ENCODE peak calls at places on chromosomes 2 and 18, in five cellular contexts. H is esophagus squamous epithelium, R is AG04450, N is esophagus muscularis mucosa, I is IMR-90. L is an unnamed sample.

GRCh38 chr2:211957799-211958198 is 580.8 kb downstream of the ERBB4 start:
- DNase-seq in H (no peak), R (no peak), N (no peak), I (no peak), L (no peak)

GRCh38 chr2:77387324-77387723 is 134.9 kb downstream of the LRRTM4 start:
- DNase-seq in H (no peak), R (no peak), N (no peak), I (no peak), L (no peak)

GRCh38 chr2:23420840-23421476 is 36.0 kb downstream of the KLHL29 start:
- DNase-seq in H (no peak), R (no peak), N (no peak), I (no peak), L (no peak)

GRCh38 chr2:98514879-98515570 is 70.4 kb downstream of the INPP4A start:
- DNase-seq in H (no peak), R (no peak), N (no peak), I (peak; percentile 68), L (no peak)

GRCh38 chr2:152874955-152875354 is 156.5 kb downstream of the ARL6IP6 start:
- DNase-seq in H (no peak), R (no peak), N (no peak), I (no peak), L (no peak)

GRCh38 chr2:52933878-52934277 is 833.7 kb upstream of the CHAC2 start:
- DNase-seq in H (no peak), R (peak; percentile 27), N (no peak), I (peak; percentile 69), L (no peak)

GRCh38 chr2:157696036-157696435 is 67.4 kb upstream of the ACVR1C start:
- DNase-seq in H (no peak), R (peak; percentile 38), N (no peak), I (peak; percentile 85), L (no peak)

GRCh38 chr18:79780547-79780946 is 17.2 kb upstream of the KCNG2 start:
- DNase-seq in H (no peak), R (no peak), N (no peak), I (no peak), L (no peak)

GRCh38 chr2:63849381-63850203 is 7.9 kb downstream of the UGP2 start:
- DNase-seq in H (no peak), R (no peak), N (no peak), I (no peak), L (no peak)

GRCh38 chr2:164735309-164735919 is 106.2 kb downstream of the COBLL1 start:
- DNase-seq in H (no peak), R (no peak), N (no peak), I (no peak), L (no peak)

GRCh38 chr18:43067570-43067969 is 47.9 kb downstream of the RIT2 start:
- DNase-seq in H (no peak), R (no peak), N (no peak), I (no peak), L (no peak)

GRCh38 chr2:216742411-216742810 is 47.1 kb upstream of the IGFBP5 start:
- DNase-seq in H (no peak), R (no peak), N (no peak), I (no peak), L (no peak)

GRCh38 chr2:241833101-241833937 is 24.3 kb downstream of the NEU4 start:
- DNase-seq in H (no peak), R (peak; percentile 15), N (no peak), I (peak; percentile 55), L (no peak)

GRCh38 chr2:226159875-226160479 is 639.6 kb downstream of the IRS1 start:
- DNase-seq in H (no peak), R (no peak), N (no peak), I (no peak), L (no peak)

DNA sequence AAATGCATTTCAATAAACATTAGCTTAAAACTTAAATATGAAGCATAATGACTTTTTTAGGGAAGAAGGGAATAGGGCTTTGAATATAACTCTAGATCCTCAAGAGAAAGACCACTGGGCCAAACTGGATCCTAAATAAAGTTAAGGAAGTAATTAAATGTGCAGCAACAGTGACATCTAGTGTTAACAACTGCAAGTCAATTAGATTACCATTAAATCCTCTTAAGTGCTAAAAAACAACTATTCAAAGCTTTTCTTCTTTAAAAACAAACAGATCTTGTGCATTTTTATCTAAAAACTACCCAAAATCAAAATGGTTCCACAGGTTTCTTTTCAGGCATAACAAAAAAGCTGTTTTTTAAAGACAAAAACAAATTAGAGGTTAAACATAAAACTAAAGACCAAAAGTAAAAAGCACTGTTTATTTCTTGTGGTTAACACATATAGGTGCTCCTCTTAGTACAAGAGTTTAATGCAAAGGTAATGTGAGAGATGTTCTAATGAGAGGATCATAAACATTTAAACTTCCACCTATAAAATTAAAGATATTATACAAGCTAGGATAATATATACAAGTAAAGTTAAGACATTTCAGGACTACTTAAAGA is 111.4 kb downstream of the THADA start:
- DNase-seq in H (no peak), R (peak; percentile 61), N (no peak), I (peak; percentile 85), L (peak; percentile 80)
- H3K27ac ChIP-seq in H (no peak overlapping the region), R (no peak overlapping the region), N (peak overlapping the region; percentile 66), I (no peak overlapping the region), L (no peak overlapping the region)

DNA sequence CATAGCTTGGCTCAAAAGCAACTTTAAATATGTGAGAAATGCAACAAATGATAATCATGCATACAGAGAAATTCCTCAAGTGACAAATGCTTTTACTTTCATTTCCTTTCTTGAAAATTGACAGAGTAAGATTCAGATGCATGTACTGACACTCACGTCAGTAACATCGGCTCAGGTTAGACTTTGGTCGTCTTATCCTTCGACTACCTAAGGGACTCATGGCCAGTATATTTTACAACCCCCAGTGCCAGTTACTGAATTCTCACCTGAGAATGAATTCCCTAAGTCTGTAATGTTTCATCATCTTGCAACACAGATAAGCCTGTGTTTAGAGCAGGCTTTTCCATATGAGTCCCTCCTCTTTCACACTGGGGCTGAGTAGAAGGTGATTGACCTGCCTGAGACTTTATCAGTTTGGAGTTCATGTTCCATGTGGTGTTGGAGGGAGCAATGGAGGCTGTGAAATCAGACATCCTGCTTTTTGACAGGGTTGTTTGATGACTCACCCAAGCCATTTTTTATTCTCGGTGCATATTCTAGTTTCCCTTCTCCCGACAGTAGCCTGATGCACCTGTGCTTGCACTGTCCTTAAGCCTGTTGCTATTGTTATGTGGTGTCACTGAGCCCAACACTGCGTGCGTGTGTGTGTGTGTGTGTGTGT is 30.5 kb upstream of the ATP8B1 start:
- DNase-seq in H (no peak), R (no peak), N (no peak), I (peak; percentile 57), L (peak; percentile 75)
- H3K4me3 ChIP-seq in H (no peak overlapping the region), R (no peak overlapping the region), N (no peak overlapping the region), I (peak overlapping the region; percentile 12), L (no peak overlapping the region)

GRCh38 chr2:198062826-198063225 is 258.4 kb downstream of the PLCL1 start:
- DNase-seq in H (no peak), R (no peak), N (no peak), I (no peak), L (no peak)
- H3K27ac ChIP-seq in H (no peak overlapping the region), R (no peak overlapping the region), N (no peak overlapping the region), I (no peak overlapping the region), L (no peak overlapping the region)

DNA sequence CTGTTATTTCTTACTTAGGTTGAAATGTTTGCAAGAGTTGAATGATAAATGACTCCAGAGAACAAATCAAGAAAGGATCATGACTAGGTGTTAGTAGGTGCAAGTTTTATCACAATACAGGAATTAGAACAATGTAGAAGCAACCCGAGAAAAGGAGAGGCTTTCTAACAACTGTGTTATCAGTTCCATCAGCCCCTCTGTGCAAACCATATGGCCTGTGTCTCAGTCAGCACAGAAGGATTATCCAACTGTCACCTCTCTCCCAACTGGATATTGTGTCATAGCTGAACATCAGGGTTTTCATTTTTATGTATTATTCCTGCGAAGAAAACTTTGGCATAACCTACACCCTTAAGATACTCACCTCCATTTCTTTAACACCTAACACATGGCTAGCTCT is 321.6 kb upstream of the RND3 start:
- DNase-seq in H (no peak), R (no peak), N (no peak), I (no peak), L (no peak)
- H3K4me3 ChIP-seq in H (no peak overlapping the region), R (no peak overlapping the region), N (no peak overlapping the region), I (no peak overlapping the region), L (no peak overlapping the region)

L was measured in hepatocyte.